ENCODE peak calls at places on chromosomes 5 and 9, in nine cellular contexts. P is NCI-H2029 treated with DMSO at 0.1 percent for 48 hours; G is CD8-positive, alpha-beta T cell; U is ACHN; S is DND-41; N is stimulated activated CD4-positive, alpha-beta T cell treated with anti-CD3 and anti-CD28 coated beads, Interleukin-2, amount 100 ng/mL, for 24 hours; Z is psoas muscle; W is activated naive CD4-positive, alpha-beta T cell treated with Interleukin-2 at 50 U/mL for 16 hours; H is NCI-H345. M is an unnamed sample.
A peak's percentile ranks its signal among the peaks of the same experiment; 100 is the strongest.

GRCh38 chr5:81802625-81803024 is 51.7 kb upstream of the SSBP2 start:
- DNase-seq in P (no peak), G (no peak), U (no peak), S (no peak), N (no peak), Z (no peak), W (no peak), H (no peak), M (no peak)

GRCh38 chr5:2149196-2149541 is 266.4 kb upstream of the IRX4 start:
- DNase-seq in P (peak; percentile 64), G (no peak), U (peak; percentile 82), S (no peak), N (no peak), Z (no peak), W (no peak), H (peak; percentile 12), M (no peak)

GRCh38 chr5:38600334-38601045 is 44.0 kb upstream of the LIFR start:
- DNase-seq in P (no peak), G (no peak), U (no peak), S (no peak), N (no peak), Z (no peak), W (no peak), H (no peak), M (no peak)

GRCh38 chr5:95966005-95966404 is 4.4 kb upstream of the ELL2 start:
- DNase-seq in P (peak; percentile 94), G (no peak), U (no peak), S (no peak), N (no peak), Z (no peak), W (no peak), H (peak; percentile 59), M (no peak)

GRCh38 chr5:14842117-14842516 is 29.5 kb downstream of the ANKH start:
- DNase-seq in P (peak; percentile 38), G (no peak), U (no peak), S (no peak), N (no peak), Z (no peak), W (no peak), H (no peak), M (no peak)

GRCh38 chr9:18260527-18260926 is 213.4 kb upstream of the ADAMTSL1 start:
- DNase-seq in P (peak; percentile 71), G (no peak), U (no peak), S (peak; percentile 15), N (no peak), Z (no peak), W (no peak), H (peak; percentile 55), M (no peak)

GRCh38 chr9:93917121-93917853 is 37.9 kb downstream of the BARX1 start:
- DNase-seq in P (no peak), G (no peak), U (no peak), S (no peak), N (no peak), Z (no peak), W (no peak), H (no peak), M (no peak)

GRCh38 chr5:151699071-151699901 is 12.6 kb upstream of the SPARC start:
- DNase-seq in P (no peak), G (no peak), U (peak; percentile 96), S (no peak), N (no peak), Z (peak; percentile 81), W (no peak), H (no peak), M (no peak)

GRCh38 chr5:36881807-36882206 is 5.2 kb downstream of the NIPBL start:
- DNase-seq in P (no peak), G (no peak), U (no peak), S (no peak), N (no peak), Z (no peak), W (no peak), H (no peak), M (no peak)

GRCh38 chr9:136670571-136671253 is 8.0 kb downstream of the EGFL7 start:
- DNase-seq in P (no peak), G (no peak), U (no peak), S (no peak), N (no peak), Z (no peak), W (no peak), H (no peak), M (no peak)

GRCh38 chr5:7764452-7764851 is 86.5 kb downstream of the CFAP90 start:
- DNase-seq in P (no peak), G (no peak), U (no peak), S (no peak), N (no peak), Z (no peak), W (no peak), H (no peak), M (no peak)

GRCh38 chr9:2345013-2345412 is 276.6 kb upstream of the VLDLR start:
- DNase-seq in P (no peak), G (no peak), U (no peak), S (no peak), N (no peak), Z (no peak), W (no peak), H (no peak), M (no peak)

GRCh38 chr5:143241892-143242291 is 161.6 kb downstream of the NR3C1 start:
- DNase-seq in P (no peak), G (no peak), U (no peak), S (no peak), N (no peak), Z (no peak), W (no peak), H (no peak), M (no peak)

GRCh38 chr5:38060354-38060753 is 198.0 kb upstream of the EGFLAM start:
- DNase-seq in P (no peak), G (no peak), U (no peak), S (no peak), N (no peak), Z (no peak), W (no peak), H (no peak), M (no peak)

GRCh38 chr5:105501315-105501714 is 1938.7 kb upstream of the NUDT12 start:
- DNase-seq in P (no peak), G (no peak), U (no peak), S (no peak), N (no peak), Z (no peak), W (no peak), H (peak; percentile 15), M (no peak)

GRCh38 chr5:12330993-12331588 is 426.8 kb upstream of the CTNND2 start:
- DNase-seq in P (no peak), G (no peak), U (no peak), S (no peak), N (no peak), Z (no peak), W (no peak), H (no peak), M (no peak)

GRCh38 chr5:167708449-167708848 is 583.0 kb upstream of the WWC1 start:
- DNase-seq in P (no peak), G (no peak), U (no peak), S (no peak), N (no peak), Z (no peak), W (no peak), H (no peak), M (no peak)

GRCh38 chr9:75238311-75238976 is 150.1 kb downstream of the OSTF1 start:
- DNase-seq in P (peak; percentile 34), G (no peak), U (peak; percentile 42), S (peak; percentile 28), N (peak; percentile 26), Z (no peak), W (peak; percentile 18), H (peak; percentile 1), M (no peak)

GRCh38 chr9:32430720-32431119 is 46.3 kb downstream of the ACO1 start:
- DNase-seq in P (no peak), G (no peak), U (peak; percentile 52), S (no peak), N (no peak), Z (no peak), W (no peak), H (no peak), M (no peak)

GRCh38 chr5:42250-42649 is 49.7 kb upstream of the PLEKHG4B start:
- DNase-seq in P (no peak), G (no peak), U (peak; percentile 28), S (no peak), N (no peak), Z (no peak), W (no peak), H (no peak), M (no peak)

GRCh38 chr5:124297826-124298225 is 448.6 kb downstream of the ZNF608 start:
- DNase-seq in P (no peak), G (no peak), U (no peak), S (no peak), N (no peak), Z (no peak), W (no peak), H (no peak), M (no peak)

GRCh38 chr5:127804886-127805426 is 101.8 kb downstream of the CCDC192 start:
- DNase-seq in P (no peak), G (no peak), U (no peak), S (no peak), N (no peak), Z (no peak), W (no peak), H (no peak), M (peak; percentile 11)

GRCh38 chr9:98964911-98965336 is 21.2 kb downstream of the COL15A1 start:
- DNase-seq in P (no peak), G (no peak), U (no peak), S (no peak), N (no peak), Z (no peak), W (no peak), H (no peak), M (no peak)

GRCh38 chr9:98097836-98098235 is 21.2 kb downstream of the TRIM14 start:
- DNase-seq in P (peak; percentile 91), G (no peak), U (no peak), S (no peak), N (peak; percentile 48), Z (no peak), W (peak; percentile 58), H (peak; percentile 75), M (no peak)

GRCh38 chr5:148768801-148769415 is 57.5 kb upstream of the ADRB2 start:
- DNase-seq in P (no peak), G (no peak), U (no peak), S (no peak), N (no peak), Z (no peak), W (no peak), H (no peak), M (no peak)

GRCh38 chr5:132098151-132098594 is 24.6 kb downstream of the CSF2 start:
- DNase-seq in P (no peak), G (no peak), U (no peak), S (no peak), N (no peak), Z (no peak), W (peak; percentile 39), H (no peak), M (no peak)

GRCh38 chr5:54215233-54215736 is 95.1 kb downstream of the ARL15 start:
- DNase-seq in P (no peak), G (no peak), U (no peak), S (no peak), N (no peak), Z (no peak), W (no peak), H (no peak), M (peak; percentile 72)

GRCh38 chr5:176901260-176902101 is 2.3 kb upstream of the HK3 start:
- DNase-seq in P (no peak), G (no peak), U (peak; percentile 12), S (no peak), N (peak; percentile 45), Z (no peak), W (peak; percentile 18), H (no peak), M (no peak)

GRCh38 chr9:128435611-128436010 is 15.0 kb downstream of the CERCAM start:
- DNase-seq in P (no peak), G (no peak), U (no peak), S (no peak), N (no peak), Z (no peak), W (no peak), H (no peak), M (no peak)

GRCh38 chr5:19498852-19499251 is 489.1 kb downstream of the CDH18 start:
- DNase-seq in P (no peak), G (no peak), U (no peak), S (no peak), N (no peak), Z (no peak), W (no peak), H (no peak), M (no peak)

GRCh38 chr5:176533894-176534611 is 3.1 kb downstream of the RNF44 start:
- DNase-seq in P (no peak), G (peak; percentile 58), U (no peak), S (peak; percentile 78), N (no peak), Z (no peak), W (peak; percentile 49), H (no peak), M (no peak)